ENCODE peak calls at places on chromosomes 6 and 20, in nine cellular contexts. One of them, this sample, is unnamed.

GRCh38 chr6:14275493-14275851 is 157.9 kb downstream of the CD83 start:
- DNase-seq in activated CD4-positive, alpha-beta memory T cell treated with anti-CD3 and anti-CD28 coated beads, Interleukin-2, amount 10 ng/mL, durations not matched to agents 7 days and 5 days: no peak
- DNase-seq in CD14-positive monocyte: no peak
- DNase-seq in M059J: no peak
- DNase-seq in NCI-H1436: no peak
- DNase-seq in dermis blood vessel endothelial cell: no peak
- DNase-seq in ELR: no peak
- DNase-seq in EL: no peak
- DNase-seq in omental fat pad: no peak
- DNase-seq in this sample: peak; percentile 62

GRCh38 chr6:124881898-124882579 is 80.2 kb upstream of the RNF217 start:
- DNase-seq in ELR: peak; percentile 61
- DNase-seq in omental fat pad: no peak
- DNase-seq in EL: peak; percentile 66
- DNase-seq in NCI-H1436: no peak
- DNase-seq in M059J: peak; percentile 75
- DNase-seq in activated CD4-positive, alpha-beta memory T cell treated with anti-CD3 and anti-CD28 coated beads, Interleukin-2, amount 10 ng/mL, durations not matched to agents 7 days and 5 days: no peak
- DNase-seq in dermis blood vessel endothelial cell: peak; percentile 4
- DNase-seq in CD14-positive monocyte: no peak
- DNase-seq in this sample: no peak

GRCh38 chr6:70547313-70547712 is 19.4 kb upstream of the SDHAF4 start:
- DNase-seq in omental fat pad: no peak
- DNase-seq in ELR: peak; percentile 25
- DNase-seq in EL: peak; percentile 8
- DNase-seq in M059J: peak; percentile 39
- DNase-seq in dermis blood vessel endothelial cell: peak; percentile 29
- DNase-seq in NCI-H1436: no peak
- DNase-seq in activated CD4-positive, alpha-beta memory T cell treated with anti-CD3 and anti-CD28 coated beads, Interleukin-2, amount 10 ng/mL, durations not matched to agents 7 days and 5 days: no peak
- DNase-seq in CD14-positive monocyte: no peak
- DNase-seq in this sample: no peak

GRCh38 chr20:8213270-8213669 is 81.2 kb downstream of the PLCB1 start:
- DNase-seq in omental fat pad: no peak
- DNase-seq in ELR: no peak
- DNase-seq in CD14-positive monocyte: no peak
- DNase-seq in M059J: no peak
- DNase-seq in NCI-H1436: no peak
- DNase-seq in EL: no peak
- DNase-seq in dermis blood vessel endothelial cell: peak; percentile 13
- DNase-seq in activated CD4-positive, alpha-beta memory T cell treated with anti-CD3 and anti-CD28 coated beads, Interleukin-2, amount 10 ng/mL, durations not matched to agents 7 days and 5 days: no peak
- DNase-seq in this sample: no peak

GRCh38 chr6:27374824-27375612 is 13.5 kb upstream of the ZNF391 start:
- DNase-seq in M059J: peak; percentile 84
- DNase-seq in activated CD4-positive, alpha-beta memory T cell treated with anti-CD3 and anti-CD28 coated beads, Interleukin-2, amount 10 ng/mL, durations not matched to agents 7 days and 5 days: peak; percentile 68
- DNase-seq in omental fat pad: no peak
- DNase-seq in CD14-positive monocyte: no peak
- DNase-seq in dermis blood vessel endothelial cell: peak; percentile 51
- DNase-seq in ELR: peak; percentile 73
- DNase-seq in NCI-H1436: peak; percentile 23
- DNase-seq in EL: peak; percentile 73
- DNase-seq in this sample: peak; percentile 66

GRCh38 chr6:111982681-111983080 is 71.2 kb upstream of the CCN6 start:
- DNase-seq in dermis blood vessel endothelial cell: no peak
- DNase-seq in activated CD4-positive, alpha-beta memory T cell treated with anti-CD3 and anti-CD28 coated beads, Interleukin-2, amount 10 ng/mL, durations not matched to agents 7 days and 5 days: no peak
- DNase-seq in M059J: no peak
- DNase-seq in EL: no peak
- DNase-seq in omental fat pad: no peak
- DNase-seq in CD14-positive monocyte: no peak
- DNase-seq in ELR: no peak
- DNase-seq in NCI-H1436: no peak
- DNase-seq in this sample: peak; percentile 48

GRCh38 chr6:111973897-111974639 is 79.8 kb upstream of the CCN6 start:
- DNase-seq in M059J: peak; percentile 64
- DNase-seq in CD14-positive monocyte: no peak
- DNase-seq in EL: peak; percentile 40
- DNase-seq in activated CD4-positive, alpha-beta memory T cell treated with anti-CD3 and anti-CD28 coated beads, Interleukin-2, amount 10 ng/mL, durations not matched to agents 7 days and 5 days: no peak
- DNase-seq in NCI-H1436: no peak
- DNase-seq in dermis blood vessel endothelial cell: peak; percentile 61
- DNase-seq in ELR: peak; percentile 51
- DNase-seq in omental fat pad: no peak
- DNase-seq in this sample: no peak

GRCh38 chr6:87653074-87653962 is 48.7 kb downstream of the AKIRIN2 start:
- DNase-seq in activated CD4-positive, alpha-beta memory T cell treated with anti-CD3 and anti-CD28 coated beads, Interleukin-2, amount 10 ng/mL, durations not matched to agents 7 days and 5 days: no peak
- DNase-seq in M059J: no peak
- DNase-seq in ELR: no peak
- DNase-seq in dermis blood vessel endothelial cell: no peak
- DNase-seq in EL: no peak
- DNase-seq in omental fat pad: no peak
- DNase-seq in NCI-H1436: no peak
- DNase-seq in CD14-positive monocyte: no peak
- DNase-seq in this sample: no peak

GRCh38 chr6:105431226-105431625 is 28.3 kb upstream of the PREP start:
- DNase-seq in CD14-positive monocyte: no peak
- DNase-seq in dermis blood vessel endothelial cell: peak; percentile 84
- DNase-seq in omental fat pad: no peak
- DNase-seq in activated CD4-positive, alpha-beta memory T cell treated with anti-CD3 and anti-CD28 coated beads, Interleukin-2, amount 10 ng/mL, durations not matched to agents 7 days and 5 days: no peak
- DNase-seq in EL: peak; percentile 64
- DNase-seq in M059J: peak; percentile 75
- DNase-seq in NCI-H1436: peak; percentile 37
- DNase-seq in ELR: peak; percentile 78
- DNase-seq in this sample: no peak

GRCh38 chr6:100685747-100686146 is 195.4 kb downstream of the ASCC3 start:
- DNase-seq in CD14-positive monocyte: no peak
- DNase-seq in omental fat pad: no peak
- DNase-seq in activated CD4-positive, alpha-beta memory T cell treated with anti-CD3 and anti-CD28 coated beads, Interleukin-2, amount 10 ng/mL, durations not matched to agents 7 days and 5 days: no peak
- DNase-seq in dermis blood vessel endothelial cell: peak; percentile 4
- DNase-seq in NCI-H1436: no peak
- DNase-seq in EL: no peak
- DNase-seq in ELR: no peak
- DNase-seq in M059J: no peak
- DNase-seq in this sample: no peak

GRCh38 chr6:357791-358341 is 33.7 kb upstream of the IRF4 start:
- DNase-seq in activated CD4-positive, alpha-beta memory T cell treated with anti-CD3 and anti-CD28 coated beads, Interleukin-2, amount 10 ng/mL, durations not matched to agents 7 days and 5 days: no peak
- DNase-seq in CD14-positive monocyte: no peak
- DNase-seq in M059J: no peak
- DNase-seq in NCI-H1436: no peak
- DNase-seq in dermis blood vessel endothelial cell: no peak
- DNase-seq in ELR: no peak
- DNase-seq in omental fat pad: no peak
- DNase-seq in EL: no peak
- DNase-seq in this sample: no peak

GRCh38 chr6:20686142-20686541 is 151.9 kb downstream of the CDKAL1 start:
- DNase-seq in dermis blood vessel endothelial cell: no peak
- DNase-seq in omental fat pad: no peak
- DNase-seq in activated CD4-positive, alpha-beta memory T cell treated with anti-CD3 and anti-CD28 coated beads, Interleukin-2, amount 10 ng/mL, durations not matched to agents 7 days and 5 days: no peak
- DNase-seq in M059J: no peak
- DNase-seq in NCI-H1436: peak; percentile 74
- DNase-seq in ELR: no peak
- DNase-seq in CD14-positive monocyte: no peak
- DNase-seq in EL: no peak
- DNase-seq in this sample: no peak

GRCh38 chr6:128557086-128557485 is 36.7 kb upstream of the PTPRK start:
- DNase-seq in dermis blood vessel endothelial cell: no peak
- DNase-seq in omental fat pad: no peak
- DNase-seq in EL: no peak
- DNase-seq in CD14-positive monocyte: no peak
- DNase-seq in ELR: no peak
- DNase-seq in M059J: no peak
- DNase-seq in activated CD4-positive, alpha-beta memory T cell treated with anti-CD3 and anti-CD28 coated beads, Interleukin-2, amount 10 ng/mL, durations not matched to agents 7 days and 5 days: no peak
- DNase-seq in NCI-H1436: no peak
- DNase-seq in this sample: no peak

GRCh38 chr6:37047933-37048850 is 42.7 kb downstream of the FGD2 start:
- DNase-seq in omental fat pad: no peak
- DNase-seq in CD14-positive monocyte: no peak
- DNase-seq in NCI-H1436: no peak
- DNase-seq in activated CD4-positive, alpha-beta memory T cell treated with anti-CD3 and anti-CD28 coated beads, Interleukin-2, amount 10 ng/mL, durations not matched to agents 7 days and 5 days: no peak
- DNase-seq in EL: no peak
- DNase-seq in ELR: no peak
- DNase-seq in dermis blood vessel endothelial cell: no peak
- DNase-seq in M059J: no peak
- DNase-seq in this sample: no peak

GRCh38 chr20:49990310-49990720 is 7.5 kb downstream of the SNAI1 start:
- DNase-seq in omental fat pad: no peak
- DNase-seq in NCI-H1436: no peak
- DNase-seq in EL: no peak
- DNase-seq in M059J: peak; percentile 71
- DNase-seq in ELR: peak; percentile 22
- DNase-seq in activated CD4-positive, alpha-beta memory T cell treated with anti-CD3 and anti-CD28 coated beads, Interleukin-2, amount 10 ng/mL, durations not matched to agents 7 days and 5 days: no peak
- DNase-seq in dermis blood vessel endothelial cell: no peak
- DNase-seq in CD14-positive monocyte: no peak
- DNase-seq in this sample: no peak

GRCh38 chr20:57421258-57422220 is 30.3 kb downstream of the RBM38 start:
- DNase-seq in omental fat pad: no peak
- DNase-seq in activated CD4-positive, alpha-beta memory T cell treated with anti-CD3 and anti-CD28 coated beads, Interleukin-2, amount 10 ng/mL, durations not matched to agents 7 days and 5 days: no peak
- DNase-seq in M059J: no peak
- DNase-seq in ELR: no peak
- DNase-seq in NCI-H1436: no peak
- DNase-seq in EL: no peak
- DNase-seq in CD14-positive monocyte: no peak
- DNase-seq in dermis blood vessel endothelial cell: no peak
- DNase-seq in this sample: no peak

GRCh38 chr6:50264995-50265571 is 215.4 kb upstream of the DEFB112 start:
- DNase-seq in M059J: peak; percentile 3
- DNase-seq in activated CD4-positive, alpha-beta memory T cell treated with anti-CD3 and anti-CD28 coated beads, Interleukin-2, amount 10 ng/mL, durations not matched to agents 7 days and 5 days: no peak
- DNase-seq in omental fat pad: no peak
- DNase-seq in CD14-positive monocyte: no peak
- DNase-seq in ELR: peak; percentile 0
- DNase-seq in dermis blood vessel endothelial cell: no peak
- DNase-seq in EL: no peak
- DNase-seq in NCI-H1436: no peak
- DNase-seq in this sample: no peak

This sample was measured in lower leg skin.